ENCODE peak calls at places on chromosomes 13 and 19, in eight cellular contexts. Y is IMR-90, X is HepG2, J is fibroblast of lung, R is GM23248, H is HCT116, B is NT2/D1, W is mesendoderm. T is an unnamed sample. For H3K4me1, the result is how much of the 10 kb centered on the place peaks cover.

GRCh38 chr19:45958320-45958719 is 15.3 kb downstream of the NOVA2 start:
- DNase-seq in Y (no peak), X (no peak), J (no peak), R (no peak), H (no peak), B (no peak), W (no peak), T (no peak)

GRCh38 chr13:50594276-50594970 is 249.1 kb downstream of the DLEU7 start:
- DNase-seq in Y (no peak), X (peak), J (no peak), R (no peak), H (no peak), B (no peak), W (no peak), T (no peak)

GRCh38 chr13:110023729-110024645 is 237.6 kb upstream of the IRS2 start:
- DNase-seq in Y (peak), X (no peak), J (no peak), R (no peak), H (no peak), B (no peak), W (no peak), T (peak)

GRCh38 chr19:14063100-14063499 is 1.2 kb upstream of the PALM3 start:
- DNase-seq in Y (no peak), X (no peak), J (no peak), R (peak), H (no peak), B (no peak), W (no peak), T (no peak)

GRCh38 chr13:50713849-50714248 is 129.6 kb downstream of the DLEU7 start:
- DNase-seq in Y (peak), X (no peak), J (peak), R (peak), H (no peak), B (no peak), W (no peak), T (peak)

GRCh38 chr19:13873776-13874515 is 3.0 kb upstream of the NANOS3 start:
- DNase-seq in Y (no peak), X (no peak), J (no peak), R (no peak), H (no peak), B (no peak), W (peak), T (no peak)

GRCh38 chr19:6528544-6529121 is 2.2 kb upstream of the TNFSF9 start:
- DNase-seq in Y (no peak), X (peak), J (no peak), R (peak), H (no peak), B (no peak), W (peak), T (no peak)

GRCh38 chr13:34469212-34469983 is 472.7 kb upstream of the NBEA start:
- DNase-seq in Y (no peak), X (no peak), J (peak), R (no peak), H (no peak), B (no peak), W (peak), T (no peak)

GRCh38 chr19:33175886-33176669 is 18.1 kb upstream of the LRP3 start:
- DNase-seq in Y (peak), X (peak), J (peak), R (peak), H (no peak), B (no peak), W (peak), T (peak)

DNA sequence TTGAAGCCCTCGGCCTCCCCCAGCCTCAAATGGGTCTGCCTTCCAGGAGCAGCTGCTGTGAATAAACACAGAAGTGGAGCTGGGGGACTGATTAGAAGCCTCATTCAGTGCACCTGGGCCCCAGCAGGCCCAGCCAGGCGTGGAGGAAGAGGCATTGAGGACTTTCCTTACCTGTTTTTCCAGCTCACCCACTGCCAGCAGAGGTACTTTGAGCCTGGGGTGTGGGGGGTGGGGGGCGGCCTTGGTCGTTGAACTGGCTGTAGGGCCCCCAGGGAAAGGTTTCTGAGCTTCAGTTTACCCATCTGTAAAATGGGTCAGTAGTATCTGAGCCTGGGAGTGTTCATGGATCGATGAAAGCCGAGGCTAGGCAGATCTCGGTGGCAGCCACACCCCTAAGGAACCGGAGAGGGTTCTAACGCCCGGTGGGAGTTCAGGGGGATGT is 1.5 kb downstream of the CERS4 start:
- DNase-seq in Y (no peak), X (no peak), J (no peak), R (no peak), H (no peak), B (no peak), W (no peak), T (no peak)
- H3K9ac ChIP-seq in Y (no peak), X (peak), J (no peak), R (no peak), H (peak), B (peak), W (peak), T (no peak)

GRCh38 chr13:48158290-48158689 is 63.4 kb upstream of the MED4 start:
- DNase-seq in Y (no peak), X (no peak), J (no peak), R (no peak), H (no peak), B (no peak), W (no peak), T (no peak)

GRCh38 chr13:48160879-48161278 is 66.0 kb upstream of the MED4 start:
- DNase-seq in Y (no peak), X (no peak), J (peak), R (peak), H (no peak), B (no peak), W (no peak), T (no peak)

GRCh38 chr13:48156466-48156865 is 61.6 kb upstream of the MED4 start:
- DNase-seq in Y (no peak), X (no peak), J (no peak), R (no peak), H (peak), B (no peak), W (peak), T (no peak)

GRCh38 chr13:48159436-48160225 is 64.7 kb upstream of the MED4 start:
- DNase-seq in Y (no peak), X (no peak), J (peak), R (peak), H (no peak), B (peak), W (peak), T (no peak)

GRCh38 chr13:48158915-48159314 is 64.0 kb upstream of the MED4 start:
- DNase-seq in Y (no peak), X (no peak), J (no peak), R (no peak), H (no peak), B (no peak), W (no peak), T (no peak)
- H3K4me1 ChIP-seq in Y (under half), X (under half), J (under half), R (under half), H (under half), B (under half), W (under half), T (under half)

GRCh38 chr19:781800-782194 is 15.5 kb upstream of the PTBP1 start:
- DNase-seq in Y (no peak), X (no peak), J (no peak), R (no peak), H (no peak), B (no peak), W (no peak), T (no peak)
- H3K4me3 ChIP-seq in Y (no peak), X (peak), J (no peak), R (no peak), H (peak), B (peak), W (no peak), T (no peak)

GRCh38 chr13:99203601-99204579 is 3.2 kb downstream of the UBAC2 start:
- DNase-seq in Y (no peak), X (no peak), J (no peak), R (no peak), H (no peak), B (no peak), W (no peak), T (no peak)

GRCh38 chr13:99207511-99207910 is 6.9 kb downstream of the UBAC2 start:
- DNase-seq in Y (no peak), X (no peak), J (no peak), R (no peak), H (no peak), B (no peak), W (no peak), T (no peak)

GRCh38 chr13:99206873-99207272 is 6.2 kb downstream of the UBAC2 start:
- DNase-seq in Y (no peak), X (no peak), J (no peak), R (no peak), H (no peak), B (no peak), W (no peak), T (no peak)

GRCh38 chr13:99206226-99206625 is 5.6 kb downstream of the UBAC2 start:
- DNase-seq in Y (no peak), X (no peak), J (no peak), R (no peak), H (no peak), B (no peak), W (no peak), T (no peak)

GRCh38 chr13:99205621-99206220 is 5.1 kb downstream of the UBAC2 start:
- DNase-seq in Y (no peak), X (no peak), J (no peak), R (no peak), H (no peak), B (no peak), W (peak), T (no peak)
- H3K9ac ChIP-seq in Y (no peak), X (no peak), J (no peak), R (no peak), H (no peak), B (no peak), W (no peak), T (no peak)

GRCh38 chr19:18495204-18495911 is 26.5 kb downstream of the ELL start:
- DNase-seq in Y (no peak), X (no peak), J (no peak), R (no peak), H (no peak), B (no peak), W (no peak), T (no peak)
- H3K4me1 ChIP-seq in Y (under half), X (half or more), J (under half), R (under half), H (under half), B (under half), W (under half), T (under half)

GRCh38 chr19:53554804-53555203 is 16.9 kb downstream of the ZNF331 start:
- DNase-seq in Y (no peak), X (no peak), J (no peak), R (peak), H (no peak), B (no peak), W (no peak), T (no peak)
- H3K4me3 ChIP-seq in Y (peak), X (no peak), J (peak), R (peak), H (no peak), B (no peak), W (no peak), T (peak)

T was measured in adipocyte.